ENCODE peak calls at places on chromosomes 3 and 15, in four cellular contexts. One of them, this sample, is unnamed.

GRCh38 chr15:68366314-68366713 is 65.6 kb downstream of the ITGA11 start:
- DNase-seq in stimulated activated CD4-positive, alpha-beta T cell treated with anti-CD3 and anti-CD28 coated beads, Interleukin-4, amount 100 ng/mL, for 1 hour: no peak
- DNase-seq in H54: no peak
- DNase-seq in aorta: peak; percentile 71
- DNase-seq in this sample: no peak

GRCh38 chr15:40911139-40911538 is 16.9 kb downstream of the VPS18 start:
- DNase-seq in stimulated activated CD4-positive, alpha-beta T cell treated with anti-CD3 and anti-CD28 coated beads, Interleukin-4, amount 100 ng/mL, for 1 hour: no peak
- DNase-seq in H54: no peak
- DNase-seq in aorta: no peak
- DNase-seq in this sample: no peak

GRCh38 chr3:140205598-140205997 is 270.6 kb downstream of the CLSTN2 start:
- DNase-seq in stimulated activated CD4-positive, alpha-beta T cell treated with anti-CD3 and anti-CD28 coated beads, Interleukin-4, amount 100 ng/mL, for 1 hour: no peak
- DNase-seq in H54: no peak
- DNase-seq in aorta: no peak
- DNase-seq in this sample: no peak

GRCh38 chr3:129518048-129518570 is 10.3 kb upstream of the RHO start:
- DNase-seq in stimulated activated CD4-positive, alpha-beta T cell treated with anti-CD3 and anti-CD28 coated beads, Interleukin-4, amount 100 ng/mL, for 1 hour: no peak
- DNase-seq in H54: no peak
- DNase-seq in aorta: no peak
- DNase-seq in this sample: no peak

GRCh38 chr3:50550079-50550736 is 17.3 kb downstream of the C3orf18 start:
- DNase-seq in stimulated activated CD4-positive, alpha-beta T cell treated with anti-CD3 and anti-CD28 coated beads, Interleukin-4, amount 100 ng/mL, for 1 hour: peak; percentile 71
- DNase-seq in H54: no peak
- DNase-seq in aorta: peak; percentile 63
- DNase-seq in this sample: peak; percentile 32

GRCh38 chr3:188976407-188976806 is 195.4 kb upstream of the TPRG1 start:
- DNase-seq in stimulated activated CD4-positive, alpha-beta T cell treated with anti-CD3 and anti-CD28 coated beads, Interleukin-4, amount 100 ng/mL, for 1 hour: no peak
- DNase-seq in H54: no peak
- DNase-seq in aorta: no peak
- DNase-seq in this sample: no peak

GRCh38 chr15:101349497-101349951 is 54.5 kb upstream of the SNRPA1 start:
- DNase-seq in stimulated activated CD4-positive, alpha-beta T cell treated with anti-CD3 and anti-CD28 coated beads, Interleukin-4, amount 100 ng/mL, for 1 hour: no peak
- DNase-seq in H54: no peak
- DNase-seq in aorta: no peak
- DNase-seq in this sample: no peak

GRCh38 chr3:85482193-85482450 is 523.3 kb downstream of the CADM2 start:
- DNase-seq in stimulated activated CD4-positive, alpha-beta T cell treated with anti-CD3 and anti-CD28 coated beads, Interleukin-4, amount 100 ng/mL, for 1 hour: no peak
- DNase-seq in H54: no peak
- DNase-seq in aorta: no peak
- DNase-seq in this sample: no peak

GRCh38 chr15:39936187-39936586 is 2.3 kb downstream of the EIF2AK4 start:
- DNase-seq in stimulated activated CD4-positive, alpha-beta T cell treated with anti-CD3 and anti-CD28 coated beads, Interleukin-4, amount 100 ng/mL, for 1 hour: no peak
- DNase-seq in H54: peak; percentile 33
- DNase-seq in aorta: no peak
- DNase-seq in this sample: no peak

GRCh38 chr15:68578175-68578959 is 426 bp upstream of the CORO2B start:
- DNase-seq in stimulated activated CD4-positive, alpha-beta T cell treated with anti-CD3 and anti-CD28 coated beads, Interleukin-4, amount 100 ng/mL, for 1 hour: peak; percentile 32
- DNase-seq in H54: peak; percentile 33
- DNase-seq in aorta: peak; percentile 85
- DNase-seq in this sample: peak; percentile 47

GRCh38 chr15:31977812-31978662 is 52.3 kb upstream of the CHRNA7 start:
- DNase-seq in stimulated activated CD4-positive, alpha-beta T cell treated with anti-CD3 and anti-CD28 coated beads, Interleukin-4, amount 100 ng/mL, for 1 hour: peak; percentile 61
- DNase-seq in H54: peak; percentile 45
- DNase-seq in aorta: peak; percentile 57
- DNase-seq in this sample: peak; percentile 69

GRCh38 chr3:57030711-57031110 is 29.8 kb upstream of the SPATA12 start:
- DNase-seq in stimulated activated CD4-positive, alpha-beta T cell treated with anti-CD3 and anti-CD28 coated beads, Interleukin-4, amount 100 ng/mL, for 1 hour: no peak
- DNase-seq in H54: no peak
- DNase-seq in aorta: no peak
- DNase-seq in this sample: no peak

GRCh38 chr3:100044369-100044768 is 69.9 kb downstream of the FILIP1L start:
- DNase-seq in stimulated activated CD4-positive, alpha-beta T cell treated with anti-CD3 and anti-CD28 coated beads, Interleukin-4, amount 100 ng/mL, for 1 hour: no peak
- DNase-seq in H54: no peak
- DNase-seq in aorta: no peak
- DNase-seq in this sample: no peak

GRCh38 chr15:81292516-81293001 is 31.4 kb downstream of the STARD5 start:
- DNase-seq in stimulated activated CD4-positive, alpha-beta T cell treated with anti-CD3 and anti-CD28 coated beads, Interleukin-4, amount 100 ng/mL, for 1 hour: peak; percentile 55
- DNase-seq in H54: no peak
- DNase-seq in aorta: peak; percentile 42
- DNase-seq in this sample: no peak

GRCh38 chr3:151379083-151379734 is 5.3 kb downstream of the P2RY12 start:
- DNase-seq in stimulated activated CD4-positive, alpha-beta T cell treated with anti-CD3 and anti-CD28 coated beads, Interleukin-4, amount 100 ng/mL, for 1 hour: peak; percentile 4
- DNase-seq in H54: no peak
- DNase-seq in aorta: peak; percentile 57
- DNase-seq in this sample: peak; percentile 29

GRCh38 chr3:4211610-4212009 is 91.6 kb upstream of the SETMAR start:
- DNase-seq in stimulated activated CD4-positive, alpha-beta T cell treated with anti-CD3 and anti-CD28 coated beads, Interleukin-4, amount 100 ng/mL, for 1 hour: no peak
- DNase-seq in H54: no peak
- DNase-seq in aorta: no peak
- DNase-seq in this sample: no peak

GRCh38 chr3:121895121-121895520 is 920 bp downstream of the SLC15A2 start:
- DNase-seq in stimulated activated CD4-positive, alpha-beta T cell treated with anti-CD3 and anti-CD28 coated beads, Interleukin-4, amount 100 ng/mL, for 1 hour: no peak
- DNase-seq in H54: no peak
- DNase-seq in aorta: no peak
- DNase-seq in this sample: no peak

GRCh38 chr15:27258287-27258686 is 287.3 kb downstream of the GABRG3 start:
- DNase-seq in stimulated activated CD4-positive, alpha-beta T cell treated with anti-CD3 and anti-CD28 coated beads, Interleukin-4, amount 100 ng/mL, for 1 hour: no peak
- DNase-seq in H54: no peak
- DNase-seq in aorta: no peak
- DNase-seq in this sample: no peak

GRCh38 chr15:28989239-28989830 is 103.6 kb downstream of the APBA2 start:
- DNase-seq in stimulated activated CD4-positive, alpha-beta T cell treated with anti-CD3 and anti-CD28 coated beads, Interleukin-4, amount 100 ng/mL, for 1 hour: no peak
- DNase-seq in H54: no peak
- DNase-seq in aorta: no peak
- DNase-seq in this sample: peak; percentile 39

GRCh38 chr3:158792709-158793108 is 9.1 kb upstream of the MFSD1 start:
- DNase-seq in stimulated activated CD4-positive, alpha-beta T cell treated with anti-CD3 and anti-CD28 coated beads, Interleukin-4, amount 100 ng/mL, for 1 hour: no peak
- DNase-seq in H54: peak; percentile 52
- DNase-seq in aorta: peak; percentile 57
- DNase-seq in this sample: peak; percentile 40

GRCh38 chr3:81302045-81302444 is 459.4 kb downstream of the GBE1 start:
- DNase-seq in stimulated activated CD4-positive, alpha-beta T cell treated with anti-CD3 and anti-CD28 coated beads, Interleukin-4, amount 100 ng/mL, for 1 hour: no peak
- DNase-seq in H54: peak; percentile 16
- DNase-seq in aorta: no peak
- DNase-seq in this sample: peak; percentile 45

GRCh38 chr15:27784107-27784506 is 315.0 kb downstream of the OCA2 start:
- DNase-seq in stimulated activated CD4-positive, alpha-beta T cell treated with anti-CD3 and anti-CD28 coated beads, Interleukin-4, amount 100 ng/mL, for 1 hour: no peak
- DNase-seq in H54: no peak
- DNase-seq in aorta: no peak
- DNase-seq in this sample: no peak

GRCh38 chr3:29454326-29454725 is 173.5 kb downstream of the RBMS3 start:
- DNase-seq in stimulated activated CD4-positive, alpha-beta T cell treated with anti-CD3 and anti-CD28 coated beads, Interleukin-4, amount 100 ng/mL, for 1 hour: no peak
- DNase-seq in H54: no peak
- DNase-seq in aorta: no peak
- DNase-seq in this sample: no peak

GRCh38 chr3:81218023-81218422 is 543.4 kb downstream of the GBE1 start:
- DNase-seq in stimulated activated CD4-positive, alpha-beta T cell treated with anti-CD3 and anti-CD28 coated beads, Interleukin-4, amount 100 ng/mL, for 1 hour: no peak
- DNase-seq in H54: no peak
- DNase-seq in aorta: no peak
- DNase-seq in this sample: no peak

GRCh38 chr3:184727357-184728060 is 15.6 kb upstream of the MAGEF1 start:
- DNase-seq in stimulated activated CD4-positive, alpha-beta T cell treated with anti-CD3 and anti-CD28 coated beads, Interleukin-4, amount 100 ng/mL, for 1 hour: peak; percentile 21
- DNase-seq in H54: peak; percentile 76
- DNase-seq in aorta: peak; percentile 60
- DNase-seq in this sample: peak; percentile 40

GRCh38 chr15:73737506-73737905 is 15.6 kb downstream of the INSYN1 start:
- DNase-seq in stimulated activated CD4-positive, alpha-beta T cell treated with anti-CD3 and anti-CD28 coated beads, Interleukin-4, amount 100 ng/mL, for 1 hour: no peak
- DNase-seq in H54: no peak
- DNase-seq in aorta: no peak
- DNase-seq in this sample: no peak

GRCh38 chr3:69690-70089 is 126.9 kb upstream of the CHL1 start:
- DNase-seq in stimulated activated CD4-positive, alpha-beta T cell treated with anti-CD3 and anti-CD28 coated beads, Interleukin-4, amount 100 ng/mL, for 1 hour: no peak
- DNase-seq in H54: no peak
- DNase-seq in aorta: no peak
- DNase-seq in this sample: no peak

GRCh38 chr15:29668120-29668602 is 154.1 kb downstream of the TJP1 start:
- DNase-seq in stimulated activated CD4-positive, alpha-beta T cell treated with anti-CD3 and anti-CD28 coated beads, Interleukin-4, amount 100 ng/mL, for 1 hour: peak; percentile 4
- DNase-seq in H54: peak; percentile 82
- DNase-seq in aorta: peak; percentile 66
- DNase-seq in this sample: peak; percentile 86

GRCh38 chr3:160455846-160456245 is 6.3 kb upstream of the TRIM59 start:
- DNase-seq in stimulated activated CD4-positive, alpha-beta T cell treated with anti-CD3 and anti-CD28 coated beads, Interleukin-4, amount 100 ng/mL, for 1 hour: no peak
- DNase-seq in H54: no peak
- DNase-seq in aorta: no peak
- DNase-seq in this sample: no peak

GRCh38 chr15:74901612-74902063 is 5.0 kb downstream of the FAM219B start:
- DNase-seq in stimulated activated CD4-positive, alpha-beta T cell treated with anti-CD3 and anti-CD28 coated beads, Interleukin-4, amount 100 ng/mL, for 1 hour: peak; percentile 50
- DNase-seq in H54: peak; percentile 51
- DNase-seq in aorta: no peak
- DNase-seq in this sample: peak; percentile 91

GRCh38 chr3:134384963-134385362 is 10.7 kb upstream of the AMOTL2 start:
- DNase-seq in stimulated activated CD4-positive, alpha-beta T cell treated with anti-CD3 and anti-CD28 coated beads, Interleukin-4, amount 100 ng/mL, for 1 hour: no peak
- DNase-seq in H54: no peak
- DNase-seq in aorta: no peak
- DNase-seq in this sample: no peak

GRCh38 chr3:197378987-197379718 is 80.7 kb upstream of the DLG1 start:
- DNase-seq in stimulated activated CD4-positive, alpha-beta T cell treated with anti-CD3 and anti-CD28 coated beads, Interleukin-4, amount 100 ng/mL, for 1 hour: no peak
- DNase-seq in H54: no peak
- DNase-seq in aorta: no peak
- DNase-seq in this sample: no peak